ENCODE peak calls at places on chromosomes 2 and 18, in four cellular contexts. One of them, this sample, is unnamed. For H3K36me3, the result is how much of the 10 kb centered on the place peaks cover.

GRCh38 chr2:217523246-217523645 is 479.5 kb downstream of the TNS1 start:
- DNase-seq in MM.1S: no peak
- DNase-seq in RWPE2: no peak
- DNase-seq in psoas muscle: no peak
- DNase-seq in this sample: peak

GRCh38 chr18:7772496-7772861 is 205.4 kb downstream of the PTPRM start:
- DNase-seq in MM.1S: no peak
- DNase-seq in psoas muscle: no peak
- DNase-seq in RWPE2: no peak
- DNase-seq in this sample: no peak

GRCh38 chr2:190179754-190180312 is 117.3 kb upstream of the MSTN start:
- DNase-seq in MM.1S: no peak
- DNase-seq in psoas muscle: no peak
- DNase-seq in RWPE2: no peak
- DNase-seq in this sample: no peak

GRCh38 chr18:7111134-7111533 is 6.5 kb downstream of the LAMA1 start:
- DNase-seq in MM.1S: no peak
- DNase-seq in RWPE2: no peak
- DNase-seq in psoas muscle: no peak
- DNase-seq in this sample: no peak

GRCh38 chr2:160650196-160651108 is 156.8 kb upstream of the RBMS1 start:
- DNase-seq in psoas muscle: no peak
- DNase-seq in MM.1S: no peak
- DNase-seq in RWPE2: no peak
- DNase-seq in this sample: no peak

GRCh38 chr18:23437357-23438045 is 15.6 kb upstream of the RIOK3 start:
- DNase-seq in MM.1S: peak
- DNase-seq in psoas muscle: peak
- DNase-seq in RWPE2: peak
- DNase-seq in this sample: peak

GRCh38 chr2:235135990-235136561 is 184.3 kb downstream of the SH3BP4 start:
- DNase-seq in RWPE2: peak
- DNase-seq in psoas muscle: peak
- DNase-seq in MM.1S: peak
- DNase-seq in this sample: peak

GRCh38 chr2:213101109-213101508 is 50.3 kb downstream of the IKZF2 start:
- DNase-seq in psoas muscle: no peak
- DNase-seq in RWPE2: no peak
- DNase-seq in MM.1S: no peak
- DNase-seq in this sample: no peak

GRCh38 chr2:46351388-46352141 is 54.4 kb downstream of the EPAS1 start:
- DNase-seq in RWPE2: no peak
- DNase-seq in MM.1S: no peak
- DNase-seq in psoas muscle: peak
- DNase-seq in this sample: peak

GRCh38 chr2:209917154-209917771 is 85.2 kb upstream of the RPE start:
- DNase-seq in MM.1S: no peak
- DNase-seq in RWPE2: no peak
- DNase-seq in psoas muscle: no peak
- DNase-seq in this sample: no peak

GRCh38 chr18:67731853-67732252 is 215.3 kb upstream of the DSEL start:
- DNase-seq in MM.1S: no peak
- DNase-seq in psoas muscle: no peak
- DNase-seq in RWPE2: no peak
- DNase-seq in this sample: no peak

GRCh38 chr18:2920546-2921343 is 73.9 kb downstream of the EMILIN2 start:
- DNase-seq in MM.1S: no peak
- DNase-seq in RWPE2: no peak
- DNase-seq in psoas muscle: no peak
- DNase-seq in this sample: no peak

GRCh38 chr2:226508683-226509082 is 290.9 kb downstream of the IRS1 start:
- DNase-seq in psoas muscle: no peak
- DNase-seq in MM.1S: no peak
- DNase-seq in RWPE2: no peak
- DNase-seq in this sample: no peak

GRCh38 chr2:157789933-157790511 is 86.1 kb downstream of the ACVR1 start:
- DNase-seq in MM.1S: peak
- DNase-seq in psoas muscle: peak
- DNase-seq in RWPE2: no peak
- DNase-seq in this sample: peak

GRCh38 chr2:2083113-2083757 is 247.8 kb downstream of the MYT1L start:
- DNase-seq in MM.1S: no peak
- DNase-seq in RWPE2: no peak
- DNase-seq in psoas muscle: no peak
- DNase-seq in this sample: no peak

GRCh38 chr2:166803314-166803986 is 84.8 kb upstream of the XIRP2 start:
- DNase-seq in psoas muscle: no peak
- DNase-seq in RWPE2: no peak
- DNase-seq in MM.1S: no peak
- DNase-seq in this sample: no peak

GRCh38 chr18:46264255-46264654 is 160.1 kb downstream of the HAUS1 start:
- DNase-seq in MM.1S: no peak
- DNase-seq in psoas muscle: no peak
- DNase-seq in RWPE2: no peak
- DNase-seq in this sample: no peak

GRCh38 chr2:164913640-164914346 is 41.5 kb downstream of the SLC38A11 start:
- DNase-seq in psoas muscle: no peak
- DNase-seq in RWPE2: no peak
- DNase-seq in MM.1S: peak
- DNase-seq in this sample: no peak

GRCh38 chr2:33388996-33389395 is 87.5 kb upstream of the RASGRP3 start:
- DNase-seq in psoas muscle: no peak
- DNase-seq in MM.1S: no peak
- DNase-seq in RWPE2: no peak
- DNase-seq in this sample: no peak

GRCh38 chr2:5914831-5915611 is 222.8 kb downstream of the SOX11 start:
- DNase-seq in MM.1S: peak
- DNase-seq in RWPE2: no peak
- DNase-seq in psoas muscle: peak
- DNase-seq in this sample: peak

GRCh38 chr2:40243581-40243980 is 208.3 kb downstream of the SLC8A1 start:
- DNase-seq in psoas muscle: no peak
- DNase-seq in MM.1S: no peak
- DNase-seq in RWPE2: no peak
- DNase-seq in this sample: no peak

DNA sequence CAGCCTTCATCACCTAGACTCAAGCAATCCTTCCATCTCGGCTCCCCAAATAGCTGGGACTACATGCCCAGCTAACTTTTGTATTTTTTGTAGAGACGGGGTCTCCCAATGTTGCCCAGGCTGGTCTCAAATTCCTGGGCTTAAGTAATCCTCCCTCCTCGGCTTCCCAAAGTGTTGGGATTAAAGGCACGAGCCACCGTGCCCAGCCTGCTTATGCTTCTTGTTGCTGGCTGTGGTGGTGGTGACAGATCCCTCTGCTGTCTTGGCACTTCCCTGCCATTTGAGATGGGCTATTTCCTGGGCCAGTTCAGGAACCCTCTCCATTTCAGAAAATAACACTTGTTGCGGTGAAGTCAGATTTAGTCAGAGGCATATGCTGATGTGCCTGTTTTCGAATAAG is 28.8 kb downstream of the GATA6 start:
- DNase-seq in MM.1S: no peak
- DNase-seq in RWPE2: no peak
- DNase-seq in psoas muscle: no peak
- DNase-seq in this sample: no peak
- H3K4me3 ChIP-seq in MM.1S: no peak
- H3K4me3 ChIP-seq in RWPE2: no peak
- H3K4me3 ChIP-seq in psoas muscle: no peak
- H3K4me3 ChIP-seq in this sample: no peak

GRCh38 chr2:138066139-138066806 is 102.0 kb downstream of the HNMT start:
- DNase-seq in MM.1S: no peak
- DNase-seq in RWPE2: no peak
- DNase-seq in psoas muscle: no peak
- DNase-seq in this sample: no peak
- H3K36me3 ChIP-seq in MM.1S: under half
- H3K36me3 ChIP-seq in RWPE2: under half
- H3K36me3 ChIP-seq in psoas muscle: under half
- H3K36me3 ChIP-seq in this sample: under half

GRCh38 chr2:181684454-181685149 is 4.3 kb upstream of the NEUROD1 start:
- DNase-seq in MM.1S: no peak
- DNase-seq in psoas muscle: no peak
- DNase-seq in RWPE2: no peak
- DNase-seq in this sample: no peak
- H3K4me3 ChIP-seq in MM.1S: no peak
- H3K4me3 ChIP-seq in psoas muscle: no peak
- H3K4me3 ChIP-seq in RWPE2: no peak
- H3K4me3 ChIP-seq in this sample: no peak

DNA sequence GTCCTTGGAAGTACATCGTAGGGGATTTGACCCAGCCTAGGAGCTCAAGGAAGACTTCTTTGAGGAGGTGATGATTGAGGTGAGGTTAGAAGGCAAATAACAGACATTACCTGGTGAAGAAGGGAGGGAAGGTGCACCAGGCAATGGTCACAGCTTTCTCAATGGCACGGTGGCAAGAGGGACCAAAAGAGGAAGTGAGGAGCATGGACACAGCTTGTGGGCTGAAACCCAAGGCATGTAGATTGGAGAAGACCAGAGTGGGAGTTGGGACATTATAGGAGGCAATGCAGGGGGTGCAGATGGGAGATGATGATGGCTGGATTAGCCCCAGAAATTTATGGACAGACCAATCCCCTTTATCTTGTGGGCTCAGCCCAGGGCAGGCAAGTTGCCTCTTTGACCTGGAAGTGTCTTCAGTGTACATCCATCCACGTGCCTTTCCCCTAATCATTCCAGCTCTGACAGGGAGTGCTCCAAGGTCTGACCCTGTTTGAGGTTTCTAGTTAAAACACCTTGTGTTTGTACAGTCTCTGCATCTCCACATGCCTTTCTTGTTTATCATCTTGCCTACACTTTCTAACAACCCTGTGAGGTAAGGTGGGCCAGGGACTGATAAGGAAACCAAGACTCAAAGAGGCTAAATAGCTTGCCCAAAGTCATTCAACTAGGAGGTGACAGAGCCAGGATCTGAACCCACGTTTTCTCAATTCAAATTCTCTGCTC is 59.1 kb downstream of the NRP2 start:
- DNase-seq in MM.1S: no peak
- DNase-seq in RWPE2: no peak
- DNase-seq in psoas muscle: no peak
- DNase-seq in this sample: no peak
- H3K36me3 ChIP-seq in MM.1S: under half
- H3K36me3 ChIP-seq in RWPE2: under half
- H3K36me3 ChIP-seq in psoas muscle: under half
- H3K36me3 ChIP-seq in this sample: half or more

DNA sequence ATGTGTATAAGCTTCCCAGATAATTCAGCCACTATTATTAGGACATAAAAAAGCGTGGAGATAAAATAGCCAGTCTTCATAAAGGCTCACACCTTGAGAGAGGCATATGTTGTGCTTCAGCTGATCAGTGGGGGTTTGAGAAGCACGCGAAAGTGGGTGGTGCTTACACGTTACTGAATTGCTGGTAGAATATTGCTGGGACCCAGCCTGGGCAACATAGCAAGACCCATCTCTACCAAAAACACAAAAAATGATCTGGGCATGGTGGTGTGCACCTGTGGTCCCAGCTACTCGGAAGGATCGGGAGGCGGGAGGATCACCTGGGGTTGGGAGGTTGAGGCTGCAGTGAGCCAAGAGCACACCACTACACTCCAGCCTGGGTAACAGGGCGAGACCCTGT is 74.9 kb upstream of the MBOAT2 start:
- DNase-seq in psoas muscle: no peak
- DNase-seq in RWPE2: no peak
- DNase-seq in MM.1S: no peak
- DNase-seq in this sample: no peak
- H3K4me3 ChIP-seq in psoas muscle: no peak
- H3K4me3 ChIP-seq in RWPE2: no peak
- H3K4me3 ChIP-seq in MM.1S: no peak
- H3K4me3 ChIP-seq in this sample: no peak

GRCh38 chr2:101383016-101383541 is 4.2 kb downstream of the CREG2 start:
- DNase-seq in RWPE2: no peak
- DNase-seq in psoas muscle: no peak
- DNase-seq in MM.1S: no peak
- DNase-seq in this sample: no peak

GRCh38 chr2:101386599-101387150 is 628 bp downstream of the CREG2 start:
- DNase-seq in psoas muscle: no peak
- DNase-seq in RWPE2: no peak
- DNase-seq in MM.1S: no peak
- DNase-seq in this sample: no peak

GRCh38 chr2:101388232-101388631 is 929 bp upstream of the CREG2 start:
- DNase-seq in psoas muscle: no peak
- DNase-seq in RWPE2: no peak
- DNase-seq in MM.1S: no peak
- DNase-seq in this sample: no peak

GRCh38 chr2:101382406-101382805 is 4.9 kb downstream of the CREG2 start:
- DNase-seq in RWPE2: no peak
- DNase-seq in MM.1S: no peak
- DNase-seq in psoas muscle: no peak
- DNase-seq in this sample: no peak

GRCh38 chr2:101387151-101387807 is at the start of gene CREG2:
- DNase-seq in psoas muscle: peak
- DNase-seq in MM.1S: no peak
- DNase-seq in RWPE2: no peak
- DNase-seq in this sample: peak
- H3K36me3 ChIP-seq in psoas muscle: under half
- H3K36me3 ChIP-seq in MM.1S: under half
- H3K36me3 ChIP-seq in RWPE2: under half
- H3K36me3 ChIP-seq in this sample: under half

DNA sequence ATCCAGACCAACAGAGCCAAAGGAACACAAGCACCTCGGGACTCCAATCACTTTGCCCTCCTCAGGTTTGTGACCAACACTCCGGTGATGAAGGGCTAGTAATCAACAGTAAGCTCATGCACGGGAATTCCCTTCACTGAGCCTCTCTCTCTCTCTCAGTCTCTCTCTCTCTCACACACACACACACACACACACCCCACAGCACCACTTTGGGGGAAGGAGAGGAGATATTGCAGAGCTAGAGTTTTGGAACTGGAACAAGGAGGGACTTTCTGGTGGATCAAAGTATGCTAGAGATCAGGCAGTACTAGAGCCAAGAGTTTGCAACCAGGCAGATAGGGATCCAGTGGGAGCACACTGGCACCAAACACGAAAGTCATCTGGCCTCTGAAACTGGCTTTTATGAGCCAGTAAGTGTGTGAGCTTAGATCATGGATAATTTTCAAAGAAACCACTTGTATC is 98.7 kb downstream of the ANKRD44 start:
- DNase-seq in psoas muscle: no peak
- DNase-seq in RWPE2: no peak
- DNase-seq in MM.1S: no peak
- DNase-seq in this sample: no peak
- H3K4me3 ChIP-seq in psoas muscle: no peak
- H3K4me3 ChIP-seq in RWPE2: no peak
- H3K4me3 ChIP-seq in MM.1S: no peak
- H3K4me3 ChIP-seq in this sample: no peak

DNA sequence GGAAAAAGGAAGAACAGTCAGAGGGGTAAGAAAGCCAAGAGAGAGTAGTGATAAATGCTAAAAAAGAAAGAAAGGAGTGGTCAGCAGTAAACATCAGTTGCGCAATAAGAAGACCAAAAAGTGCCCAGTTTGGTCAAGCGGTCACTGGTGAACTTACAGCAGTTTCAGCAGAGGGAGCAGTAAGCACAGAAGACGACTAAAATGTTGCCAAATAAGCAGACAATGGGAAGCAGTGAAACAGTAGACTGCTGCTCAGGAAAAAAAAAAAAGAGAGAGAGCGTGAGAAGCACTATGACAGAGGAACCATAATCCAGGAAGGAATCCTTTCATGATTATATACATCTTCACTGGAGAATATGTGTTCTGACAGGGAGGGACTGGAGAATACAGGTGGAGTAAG is 45.8 kb downstream of the DNAJC10 start:
- DNase-seq in psoas muscle: no peak
- DNase-seq in MM.1S: no peak
- DNase-seq in RWPE2: no peak
- DNase-seq in this sample: no peak
- H3K36me3 ChIP-seq in psoas muscle: under half
- H3K36me3 ChIP-seq in MM.1S: under half
- H3K36me3 ChIP-seq in RWPE2: half or more
- H3K36me3 ChIP-seq in this sample: under half

This sample was measured in heart right ventricle.